ENCODE peak calls at places on chromosomes 4 and X, in four cellular contexts. V, M, R and X are unnamed samples.

GRCh38 chrX:31555506-31555905 is 483.7 kb upstream of the FTHL17 start:
- DNase-seq in V (peak), M (no peak), R (no peak), X (no peak)

GRCh38 chr4:34733185-34733916 is 1511.0 kb downstream of the ARAP2 start:
- DNase-seq in V (no peak), M (no peak), R (no peak), X (no peak)

GRCh38 chrX:346034-346813 is 27.6 kb upstream of the GTPBP6 start:
- DNase-seq in V (no peak), M (peak), R (no peak), X (peak)

GRCh38 chr4:36292551-36293188 is 11.3 kb downstream of the DTHD1 start:
- DNase-seq in V (no peak), M (no peak), R (no peak), X (no peak)

GRCh38 chr4:95318483-95318882 is 230.3 kb downstream of the UNC5C start:
- DNase-seq in V (no peak), M (no peak), R (no peak), X (no peak)

GRCh38 chr4:25863347-25863784 is 578 bp upstream of the SEL1L3 start:
- DNase-seq in V (no peak), M (no peak), R (peak), X (peak)

GRCh38 chr4:99875073-99875472 is 19.2 kb downstream of the LAMTOR3 start:
- DNase-seq in V (no peak), M (no peak), R (no peak), X (no peak)

GRCh38 chr4:118798658-118799057 is 37.3 kb downstream of the SEC24D start:
- DNase-seq in V (no peak), M (no peak), R (peak), X (no peak)

GRCh38 chr4:89486042-89486441 is 178.4 kb upstream of the GPRIN3 start:
- DNase-seq in V (peak), M (no peak), R (no peak), X (no peak)

GRCh38 chr4:42412251-42412650 is 15.0 kb downstream of the SHISA3 start:
- DNase-seq in V (peak), M (no peak), R (no peak), X (no peak)

GRCh38 chr4:163295138-163295537 is 37.3 kb downstream of the NPY1R start:
- DNase-seq in V (no peak), M (no peak), R (no peak), X (no peak)

GRCh38 chrX:134803551-134804183 is 145.4 kb upstream of the PLAC1 start:
- DNase-seq in V (no peak), M (no peak), R (no peak), X (no peak)

GRCh38 chr4:80024335-80024734 is 48.7 kb downstream of the ANTXR2 start:
- DNase-seq in V (no peak), M (no peak), R (no peak), X (no peak)

GRCh38 chrX:86002076-86002896 is 45.1 kb downstream of the CHM start:
- DNase-seq in V (peak), M (no peak), R (no peak), X (no peak)

GRCh38 chr4:150540959-150541360 is 41.0 kb upstream of the MAB21L2 start:
- DNase-seq in V (peak), M (no peak), R (no peak), X (no peak)

GRCh38 chr4:73446336-73446938 is 10.4 kb downstream of the AFP start:
- DNase-seq in V (peak), M (no peak), R (peak), X (no peak)

GRCh38 chr4:128871948-128872347 is 62.4 kb downstream of the JADE1 start:
- DNase-seq in V (peak), M (no peak), R (peak), X (no peak)

GRCh38 chrX:48468693-48469691 is 1.1 kb downstream of the SLC38A5 start:
- DNase-seq in V (no peak), M (no peak), R (no peak), X (peak)

GRCh38 chrX:30935985-30936384 is 46.9 kb upstream of the TAB3 start:
- DNase-seq in V (peak), M (no peak), R (peak), X (peak)

GRCh38 chrX:130296743-130297142 is 28.0 kb upstream of the ZNF280C start:
- DNase-seq in V (no peak), M (no peak), R (no peak), X (no peak)

GRCh38 chrX:24506082-24506481 is 41.0 kb downstream of the PDK3 start:
- DNase-seq in V (peak), M (no peak), R (no peak), X (no peak)

DNA sequence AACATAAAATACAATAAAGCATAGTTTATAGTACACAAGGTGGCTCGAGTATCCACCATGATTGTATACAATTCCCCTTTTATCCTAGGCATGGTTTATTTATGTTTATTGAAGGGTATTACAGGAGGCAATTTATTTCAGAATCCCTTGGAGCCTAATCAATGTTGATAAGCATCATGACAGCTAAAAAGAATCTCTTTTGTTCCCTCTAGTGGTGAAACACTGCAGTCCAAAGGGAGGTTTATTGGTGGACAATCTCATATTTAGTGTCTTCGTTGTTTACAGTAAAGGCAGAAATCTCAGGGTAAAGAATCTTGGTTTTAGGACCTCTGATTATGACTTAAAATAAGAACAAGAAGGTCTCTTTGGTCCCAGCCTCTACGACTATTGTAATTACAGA is 1712.5 kb downstream of the C4orf33 start:
- DNase-seq in V (peak), M (no peak), R (no peak), X (no peak)
- TF ChIP-seq CTCF in V (peak), M (peak), R (peak), X (peak)

GRCh38 chr4:76232681-76233080 is 18.8 kb upstream of the FAM47E start:
- DNase-seq in V (peak), M (no peak), R (no peak), X (no peak)

GRCh38 chr4:76233967-76234678 is 17.4 kb upstream of the FAM47E start:
- DNase-seq in V (no peak), M (no peak), R (no peak), X (peak)

GRCh38 chr4:76234679-76235044 is 16.9 kb upstream of the FAM47E start:
- DNase-seq in V (no peak), M (no peak), R (no peak), X (no peak)

GRCh38 chr4:76233534-76233933 is 18.0 kb upstream of the FAM47E start:
- DNase-seq in V (no peak), M (no peak), R (no peak), X (peak)

GRCh38 chr4:76233088-76233487 is 18.4 kb upstream of the FAM47E start:
- DNase-seq in V (no peak), M (no peak), R (no peak), X (no peak)
- TF ChIP-seq CTCF in V (no peak), M (no peak), R (no peak), X (no peak)

GRCh38 chr4:48944659-48945290 is 38.2 kb upstream of the OCIAD2 start:
- DNase-seq in V (no peak), M (no peak), R (no peak), X (no peak)
- TF ChIP-seq CTCF in V (peak), M (peak), R (peak), X (peak)

GRCh38 chr4:164935363-164935762 is 42.1 kb downstream of the TRIM61 start:
- DNase-seq in V (no peak), M (no peak), R (no peak), X (no peak)
- TF ChIP-seq CTCF in V (no peak), M (no peak), R (no peak), X (no peak)

GRCh38 chrX:124226129-124226528 is 106.3 kb upstream of the TEX13D start:
- DNase-seq in V (no peak), M (no peak), R (no peak), X (no peak)
- TF ChIP-seq CTCF in V (no peak), M (no peak), R (no peak), X (no peak)

GRCh38 chrX:69503228-69503834 is 795 bp upstream of the NALF2 start:
- DNase-seq in V (no peak), M (no peak), R (peak), X (peak)
- TF ChIP-seq CTCF in V (no peak), M (peak), R (peak), X (peak)

GRCh38 chrX:55524487-55524886 is 34.8 kb upstream of the USP51 start:
- DNase-seq in V (peak), M (no peak), R (no peak), X (no peak)
- TF ChIP-seq CTCF in V (no peak), M (no peak), R (no peak), X (no peak)

GRCh38 chr4:38511702-38512101 is 152.3 kb upstream of the KLF3 start:
- DNase-seq in V (no peak), M (no peak), R (no peak), X (no peak)
- TF ChIP-seq CTCF in V (no peak), M (no peak), R (no peak), X (no peak)